ENCODE peak calls at places on chromosomes 4 and X, in seven cellular contexts. J is hippocampal formation, F is IMR-90, B is mucosa of descending colon, Y is endodermal cell, R is fibroblast of pulmonary artery, A is hepatic stellate cell. Z is an unnamed sample.

GRCh38 chr4:22492987-22493386 is 22.9 kb downstream of the ADGRA3 start:
- DNase-seq in J (no peak), F (no peak), B (no peak), Y (no peak), R (no peak), A (no peak), Z (no peak)

GRCh38 chr4:144695721-144696120 is 49.8 kb downstream of the HHIP start:
- DNase-seq in J (no peak), F (no peak), B (no peak), Y (no peak), R (no peak), A (no peak), Z (no peak)

GRCh38 chrX:13085533-13085932 is 41.1 kb upstream of the FAM9C start:
- DNase-seq in J (no peak), F (no peak), B (no peak), Y (no peak), R (no peak), A (no peak), Z (no peak)

GRCh38 chr4:150886597-150886996 is 128.5 kb downstream of the LRBA start:
- DNase-seq in J (no peak), F (peak; percentile 23), B (no peak), Y (no peak), R (peak; percentile 15), A (no peak), Z (no peak)

GRCh38 chr4:150152764-150153163 is 74.5 kb downstream of the DCLK2 start:
- DNase-seq in J (no peak), F (peak; percentile 68), B (no peak), Y (no peak), R (peak; percentile 83), A (no peak), Z (no peak)

GRCh38 chr4:83180469-83180968 is 66.0 kb upstream of the PLAC8 start:
- DNase-seq in J (no peak), F (no peak), B (no peak), Y (no peak), R (no peak), A (no peak), Z (no peak)

GRCh38 chrX:65587616-65588526 is 53.3 kb upstream of the LAS1L start:
- DNase-seq in J (peak; percentile 1), F (peak; percentile 49), B (peak; percentile 84), Y (no peak), R (peak; percentile 80), A (no peak), Z (peak; percentile 32)

GRCh38 chr4:100823066-100823992 is 305.5 kb upstream of the EMCN start:
- DNase-seq in J (no peak), F (no peak), B (no peak), Y (no peak), R (peak; percentile 27), A (no peak), Z (no peak)

GRCh38 chrX:71989768-71990167 is 79.1 kb downstream of the NHSL2 start:
- DNase-seq in J (no peak), F (peak; percentile 73), B (no peak), Y (no peak), R (peak; percentile 85), A (peak; percentile 17), Z (no peak)

GRCh38 chr4:45477311-45477733 is 646.5 kb downstream of the GABRG1 start:
- DNase-seq in J (no peak), F (no peak), B (peak; percentile 34), Y (no peak), R (no peak), A (no peak), Z (no peak)

GRCh38 chr4:109303141-109303499 is 662 bp upstream of the COL25A1 start:
- DNase-seq in J (no peak), F (no peak), B (no peak), Y (no peak), R (peak; percentile 20), A (no peak), Z (no peak)

GRCh38 chr4:8599657-8600056 is 7.1 kb downstream of the CPZ start:
- DNase-seq in J (no peak), F (peak; percentile 82), B (no peak), Y (no peak), R (peak; percentile 32), A (no peak), Z (no peak)

GRCh38 chr4:74661427-74662171 is 132.7 kb downstream of the BTC start:
- DNase-seq in J (no peak), F (peak; percentile 35), B (no peak), Y (no peak), R (peak; percentile 33), A (no peak), Z (no peak)

Z was measured in nucleus accumbens.